ENCODE peak calls at places on chromosomes 2 and 18, in five cellular contexts. H, R, F, W and U are unnamed samples.

GRCh38 chr18:59546164-59546563 is 151.1 kb downstream of the CCBE1 start:
- DNase-seq in H (no peak), R (peak; percentile 62), F (no peak), W (no peak), U (peak; percentile 83)

GRCh38 chr2:15031745-15032240 is 399.3 kb downstream of the LRATD1 start:
- DNase-seq in H (no peak), R (no peak), F (no peak), W (no peak), U (no peak)

GRCh38 chr2:131657895-131658768 is 130.4 kb downstream of the CCDC74A start:
- DNase-seq in H (no peak), R (no peak), F (no peak), W (no peak), U (no peak)

GRCh38 chr2:101619191-101619591 is 78.3 kb upstream of the MAP4K4 start:
- DNase-seq in H (no peak), R (no peak), F (peak; percentile 34), W (no peak), U (peak; percentile 62)

GRCh38 chr2:131040661-131041401 is 52.4 kb downstream of the FAM168B start:
- DNase-seq in H (no peak), R (no peak), F (no peak), W (no peak), U (peak; percentile 66)

GRCh38 chr18:51513525-51513924 is 316.0 kb upstream of the MEX3C start:
- DNase-seq in H (no peak), R (no peak), F (no peak), W (no peak), U (no peak)

GRCh38 chr2:132978840-132979239 is 308.8 kb upstream of the LYPD1 start:
- DNase-seq in H (no peak), R (no peak), F (no peak), W (no peak), U (no peak)

GRCh38 chr18:45801396-45802004 is 24.0 kb upstream of the SIGLEC15 start:
- DNase-seq in H (no peak), R (no peak), F (no peak), W (no peak), U (no peak)

GRCh38 chr2:134232461-134232860 is 21.4 kb upstream of the MGAT5 start:
- DNase-seq in H (no peak), R (no peak), F (no peak), W (no peak), U (no peak)

GRCh38 chr2:228938629-228939028 is 332.5 kb downstream of the PID1 start:
- DNase-seq in H (no peak), R (no peak), F (no peak), W (no peak), U (peak; percentile 64)

GRCh38 chr2:25707927-25708326 is 34.5 kb upstream of the DTNB start:
- DNase-seq in H (no peak), R (no peak), F (no peak), W (no peak), U (peak; percentile 7)

GRCh38 chr2:19868705-19869550 is 32.9 kb downstream of the TTC32 start:
- DNase-seq in H (no peak), R (peak; percentile 27), F (no peak), W (peak; percentile 45), U (peak; percentile 44)

GRCh38 chr2:163347982-163348842 is 387.6 kb downstream of the FIGN start:
- DNase-seq in H (peak; percentile 70), R (no peak), F (peak; percentile 57), W (peak; percentile 73), U (peak; percentile 96)

GRCh38 chr2:113283704-113284284 is 5.1 kb upstream of the PAX8 start:
- DNase-seq in H (peak; percentile 60), R (no peak), F (peak; percentile 68), W (peak; percentile 49), U (peak; percentile 89)

GRCh38 chr2:220043993-220044335 is 416.5 kb downstream of the SLC4A3 start:
- DNase-seq in H (no peak), R (no peak), F (no peak), W (no peak), U (no peak)

GRCh38 chr2:207143474-207144190 is 22.1 kb downstream of the KLF7 start:
- DNase-seq in H (no peak), R (no peak), F (peak; percentile 83), W (peak; percentile 82), U (peak; percentile 83)

GRCh38 chr2:222434204-222434603 is 9.9 kb downstream of the SGPP2 start:
- DNase-seq in H (no peak), R (no peak), F (no peak), W (no peak), U (no peak)

GRCh38 chr2:109690457-109690821 is 76.3 kb downstream of the SOWAHC start:
- DNase-seq in H (no peak), R (no peak), F (no peak), W (no peak), U (no peak)

GRCh38 chr18:13379930-13380665 is 161.5 kb downstream of the LDLRAD4 start:
- DNase-seq in H (no peak), R (no peak), F (no peak), W (no peak), U (peak; percentile 33)

GRCh38 chr2:237482485-237482884 is 4.6 kb upstream of the MLPH start:
- DNase-seq in H (no peak), R (no peak), F (peak; percentile 81), W (peak; percentile 80), U (peak; percentile 79)

GRCh38 chr2:201890447-201890846 is 84.1 kb downstream of the CDK15 start:
- DNase-seq in H (no peak), R (no peak), F (no peak), W (no peak), U (peak; percentile 33)

GRCh38 chr18:68478246-68478645 is 236.7 kb downstream of the TMX3 start:
- DNase-seq in H (no peak), R (no peak), F (no peak), W (no peak), U (no peak)

GRCh38 chr2:142586693-142587432 is 290.6 kb upstream of the KYNU start:
- DNase-seq in H (no peak), R (no peak), F (no peak), W (no peak), U (no peak)

GRCh38 chr2:88603146-88603545 is 24.1 kb downstream of the EIF2AK3 start:
- DNase-seq in H (no peak), R (no peak), F (no peak), W (no peak), U (peak; percentile 31)

GRCh38 chr2:178258916-178259315 is 64.6 kb downstream of the OSBPL6 start:
- DNase-seq in H (no peak), R (no peak), F (no peak), W (no peak), U (no peak)

DNA sequence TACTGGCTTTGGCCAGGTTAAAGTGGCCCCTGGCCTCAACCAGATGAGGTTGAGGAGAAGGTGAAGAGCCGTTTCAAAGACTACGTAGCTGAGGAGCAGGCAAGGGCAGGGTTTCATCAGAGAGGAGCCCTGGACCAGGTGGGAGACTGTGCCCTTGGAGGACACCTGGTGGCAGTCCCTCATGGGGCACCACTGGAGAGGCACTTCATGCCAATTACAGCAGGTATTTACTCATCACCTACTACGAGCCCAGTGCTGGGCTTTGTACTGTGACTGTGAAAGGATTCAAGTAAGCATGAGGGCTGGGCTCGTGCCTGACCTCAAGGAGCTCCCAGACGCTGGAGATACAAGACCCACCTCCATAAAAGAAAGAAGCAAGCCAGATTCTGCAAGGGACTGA is 37.6 kb downstream of the SMAD7 start:
- DNase-seq in H (no peak), R (no peak), F (no peak), W (no peak), U (no peak)
- TF ChIP-seq CTCF in H (peak; percentile 24), R (no peak), F (no peak), W (no peak), U (no peak)

GRCh38 chr2:45890094-45890646 is 238.7 kb downstream of the PRKCE start:
- DNase-seq in H (no peak), R (no peak), F (no peak), W (no peak), U (no peak)

GRCh38 chr2:45889053-45889452 is 237.6 kb downstream of the PRKCE start:
- DNase-seq in H (no peak), R (peak; percentile 15), F (no peak), W (no peak), U (peak; percentile 43)

GRCh38 chr2:45890819-45891218 is 239.3 kb downstream of the PRKCE start:
- DNase-seq in H (no peak), R (no peak), F (no peak), W (no peak), U (no peak)

GRCh38 chr2:45888641-45889040 is 237.2 kb downstream of the PRKCE start:
- DNase-seq in H (no peak), R (no peak), F (no peak), W (no peak), U (no peak)

GRCh38 chr2:45889620-45890019 is 238.1 kb downstream of the PRKCE start:
- DNase-seq in H (no peak), R (no peak), F (no peak), W (no peak), U (no peak)
- H3K4me3 ChIP-seq in H (no peak overlapping the region), R (no peak overlapping the region), F (no peak overlapping the region), W (no peak overlapping the region), U (no peak overlapping the region)

GRCh38 chr2:64932327-64933216 is 56.6 kb upstream of the SLC1A4 start:
- DNase-seq in H (no peak), R (no peak), F (no peak), W (no peak), U (no peak)

GRCh38 chr2:64936809-64937208 is 52.4 kb upstream of the SLC1A4 start:
- DNase-seq in H (no peak), R (no peak), F (no peak), W (no peak), U (no peak)

GRCh38 chr2:64937341-64938230 is 51.6 kb upstream of the SLC1A4 start:
- DNase-seq in H (no peak), R (no peak), F (no peak), W (peak; percentile 32), U (no peak)

GRCh38 chr2:64931536-64932326 is 57.5 kb upstream of the SLC1A4 start:
- DNase-seq in H (no peak), R (no peak), F (no peak), W (no peak), U (no peak)

GRCh38 chr2:64934530-64934929 is 54.7 kb upstream of the SLC1A4 start:
- DNase-seq in H (no peak), R (no peak), F (no peak), W (no peak), U (no peak)
- TF ChIP-seq CTCF in H (no peak), R (no peak), F (no peak), W (no peak), U (no peak)

DNA sequence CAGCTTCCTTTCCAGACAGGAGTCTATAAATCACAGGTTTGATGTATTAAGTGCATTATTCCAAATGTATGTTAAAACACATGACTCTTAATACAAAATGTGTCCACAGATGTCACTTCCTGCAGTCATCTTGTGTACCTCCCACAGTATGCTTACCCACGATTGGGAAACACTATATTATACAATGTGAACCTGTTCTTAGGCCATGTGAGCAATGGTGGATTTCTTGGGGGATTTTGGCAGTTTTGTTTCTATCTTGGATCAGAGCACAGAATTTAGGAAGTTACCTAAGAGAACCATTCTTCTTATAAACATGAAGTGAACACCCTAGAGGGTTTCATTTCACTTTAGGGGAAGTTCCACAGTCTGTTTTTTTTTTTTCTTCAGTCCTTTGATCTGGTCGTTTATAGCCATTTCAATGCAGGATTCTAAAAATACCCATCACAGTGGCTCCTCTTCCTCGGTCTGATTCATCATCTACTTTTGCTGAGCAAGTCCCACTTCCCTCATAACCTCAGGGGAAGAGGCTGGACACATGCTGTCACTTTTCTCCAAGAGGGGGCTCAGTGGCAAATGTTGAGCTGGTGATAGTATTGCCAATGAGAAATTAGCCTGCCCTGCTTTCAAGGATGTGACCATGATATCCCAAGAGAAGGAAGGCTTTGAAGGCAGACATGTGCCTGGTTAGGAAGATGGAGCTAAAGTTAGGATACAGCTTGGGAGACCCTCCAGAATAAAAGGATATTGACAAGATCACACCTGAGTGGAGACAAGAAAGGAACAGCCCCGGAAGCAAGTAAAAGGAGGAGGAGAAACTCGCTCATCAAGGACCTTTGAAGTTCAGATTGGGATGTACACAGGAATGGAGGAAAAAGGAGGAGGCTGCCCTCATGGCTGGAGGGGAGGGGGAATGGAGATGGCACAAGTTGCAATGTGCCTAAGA is 22.6 kb downstream of the PLEK start:
- DNase-seq in H (no peak), R (no peak), F (no peak), W (no peak), U (no peak)
- H3K4me3 ChIP-seq in H (no peak overlapping the region), R (no peak overlapping the region), F (no peak overlapping the region), W (no peak overlapping the region), U (no peak overlapping the region)